ENCODE peak calls at places on chromosomes 7 and 10, in five cellular contexts. L is stimulated activated CD4-positive, alpha-beta T cell treated with anti-CD3 and anti-CD28 coated beads, Interleukin-2, amount 100 ng/mL, for 48 hours; T is NCI-H460; P is BE2C; K is psoas muscle. G is an unnamed sample.

GRCh38 chr7:131196808-131197207 is 130.9 kb upstream of the MKLN1 start:
- DNase-seq in L (no peak), P (no peak), K (no peak), T (no peak), G (no peak)

GRCh38 chr10:112307631-112308502 is 24.7 kb downstream of the TECTB start:
- DNase-seq in K (no peak), L (peak), P (peak), T (peak), G (peak)

GRCh38 chr10:58886390-58886789 is 290.1 kb upstream of the PHYHIPL start:
- DNase-seq in P (no peak), T (no peak), K (no peak), L (no peak), G (no peak)

GRCh38 chr7:144787127-144787526 is 48.7 kb downstream of the TPK1 start:
- DNase-seq in K (no peak), T (no peak), P (no peak), L (no peak), G (peak)

GRCh38 chr7:9657257-9657656 is 1223.8 kb downstream of the NXPH1 start:
- DNase-seq in L (no peak), T (no peak), K (no peak), P (no peak), G (no peak)

GRCh38 chr7:50962962-50963374 is 180.3 kb upstream of the GRB10 start:
- DNase-seq in P (peak), K (peak), L (no peak), T (peak), G (no peak)

GRCh38 chr10:44864042-44864436 is 47.1 kb upstream of the TMEM72 start:
- DNase-seq in K (peak), T (no peak), P (no peak), L (no peak), G (no peak)

GRCh38 chr7:8162181-8162580 is 99.8 kb downstream of the ICA1 start:
- DNase-seq in L (no peak), T (no peak), P (no peak), K (no peak), G (no peak)

GRCh38 chr10:12394236-12395033 is 45.1 kb downstream of the CAMK1D start:
- DNase-seq in T (no peak), K (no peak), P (no peak), L (no peak), G (no peak)

GRCh38 chr7:2114052-2114451 is 118.7 kb downstream of the MAD1L1 start:
- DNase-seq in T (no peak), L (no peak), P (no peak), K (no peak), G (no peak)

GRCh38 chr7:964401-965231 is 10.1 kb upstream of the ADAP1 start:
- DNase-seq in K (peak), T (no peak), P (peak), L (no peak), G (no peak)

GRCh38 chr7:139889186-139889871 is 60.3 kb downstream of the TBXAS1 start:
- DNase-seq in P (no peak), T (no peak), L (no peak), K (no peak), G (peak)

GRCh38 chr7:54145716-54146115 is 396.5 kb upstream of the VSTM2A start:
- DNase-seq in P (no peak), K (no peak), L (no peak), T (no peak), G (no peak)

GRCh38 chr7:89661876-89662275 is 492.4 kb upstream of the STEAP1 start:
- DNase-seq in P (no peak), K (no peak), L (no peak), T (no peak), G (no peak)

GRCh38 chr7:155338632-155339320 is 41.1 kb downstream of the INSIG1 start:
- DNase-seq in P (no peak), T (no peak), L (no peak), K (peak), G (no peak)

GRCh38 chr10:130399425-130399950 is 263.3 kb downstream of the GLRX3 start:
- DNase-seq in K (no peak), L (no peak), T (no peak), P (no peak), G (no peak)

GRCh38 chr10:112811741-112812551 is 138.1 kb upstream of the TCF7L2 start:
- DNase-seq in K (no peak), L (no peak), T (peak), P (no peak), G (no peak)

GRCh38 chr7:6546852-6547251 is 4.4 kb downstream of the GRID2IP start:
- DNase-seq in L (no peak), T (no peak), P (no peak), K (no peak), G (no peak)

GRCh38 chr10:100186813-100187212 is 984 bp upstream of the ERLIN1 start:
- DNase-seq in K (peak), L (no peak), P (peak), T (no peak), G (peak)

GRCh38 chr10:35306852-35307251 is 29.5 kb upstream of the CCNY start:
- DNase-seq in P (peak), T (peak), K (no peak), L (no peak), G (no peak)

GRCh38 chr10:9102026-9102425 is 1047.5 kb downstream of the GATA3 start:
- DNase-seq in T (no peak), L (no peak), K (no peak), P (no peak), G (no peak)

GRCh38 chr7:11648980-11649379 is 183.0 kb downstream of the THSD7A start:
- DNase-seq in P (no peak), T (no peak), L (no peak), K (no peak), G (no peak)

GRCh38 chr10:125093199-125093841 is 67.0 kb downstream of the CTBP2 start:
- DNase-seq in K (peak), L (no peak), P (peak), T (peak), G (no peak)

GRCh38 chr10:91592282-91593020 is 40.4 kb downstream of the PPP1R3C start:
- DNase-seq in K (no peak), P (no peak), T (no peak), L (no peak), G (no peak)

GRCh38 chr10:36188054-36188453 is 546.0 kb upstream of the FZD8 start:
- DNase-seq in L (no peak), T (no peak), P (no peak), K (peak), G (no peak)

GRCh38 chr7:131459256-131459655 is 97.2 kb downstream of the PODXL start:
- DNase-seq in T (no peak), L (no peak), K (no peak), P (no peak), G (no peak)

GRCh38 chr7:123208793-123209192 is 9.0 kb upstream of the SLC13A1 start:
- DNase-seq in T (peak), P (peak), K (no peak), L (no peak), G (peak)

GRCh38 chr7:23472974-23473847 is 2.9 kb upstream of the IGF2BP3 start:
- DNase-seq in L (no peak), P (peak), T (no peak), K (no peak), G (peak)

G was measured in WERI-Rb-1.